ENCODE peak calls at places on chromosomes 13 and 19, in six cellular contexts. O, P, W, B, X and E are unnamed samples.
A peak's percentile ranks its signal among the peaks of the same experiment; 100 is the strongest.

GRCh38 chr19:1847684-1848398 is 442 bp downstream of the REXO1 start:
- DNase-seq in P (peak; percentile 56), O (peak; percentile 80), W (peak; percentile 38), X (peak; percentile 61), B (peak; percentile 56), E (peak; percentile 52)

GRCh38 chr13:49569993-49570689 is 15.2 kb downstream of the RCBTB1 start:
- DNase-seq in P (no peak), X (no peak), W (no peak), B (peak; percentile 14), O (no peak), E (peak; percentile 43)

GRCh38 chr13:51549593-51549992 is 34.7 kb upstream of the WDFY2 start:
- DNase-seq in P (no peak), X (no peak), B (no peak), W (no peak), O (no peak), E (no peak)

GRCh38 chr13:105037064-105037463 is 1498.4 kb downstream of the EFNB2 start:
- DNase-seq in X (no peak), W (no peak), B (no peak), P (peak; percentile 37), O (no peak), E (no peak)

GRCh38 chr13:31477961-31478360 is 261.4 kb upstream of the RXFP2 start:
- DNase-seq in B (no peak), P (peak; percentile 21), O (no peak), W (no peak), X (no peak), E (no peak)

GRCh38 chr13:78816592-78816991 is 157.6 kb upstream of the OBI1 start:
- DNase-seq in X (no peak), B (no peak), P (no peak), W (no peak), O (peak; percentile 51), E (no peak)

GRCh38 chr19:53109527-53109926 is 6.3 kb upstream of the ZNF160 start:
- DNase-seq in X (no peak), W (no peak), B (no peak), P (no peak), O (no peak), E (no peak)

GRCh38 chr13:54593504-54593903 is 1564.9 kb downstream of the OLFM4 start:
- DNase-seq in P (no peak), B (no peak), W (no peak), X (no peak), O (no peak), E (no peak)

GRCh38 chr19:17526922-17527321 is 15.5 kb downstream of the PGLS start:
- DNase-seq in P (no peak), X (peak; percentile 24), B (no peak), O (no peak), W (no peak), E (peak; percentile 79)

GRCh38 chr13:113364933-113365371 is 1.0 kb upstream of the GRTP1 start:
- DNase-seq in O (no peak), P (no peak), W (no peak), B (no peak), X (no peak), E (no peak)

GRCh38 chr19:29062486-29063435 is 150.2 kb downstream of the UQCRFS1 start:
- DNase-seq in X (no peak), P (no peak), O (peak; percentile 92), B (no peak), W (no peak), E (no peak)

GRCh38 chr13:29924482-29924884 is 74.1 kb upstream of the UBL3 start:
- DNase-seq in P (peak; percentile 69), B (no peak), X (no peak), O (no peak), W (no peak), E (no peak)

GRCh38 chr19:13963603-13964105 is 11.3 kb downstream of the DCAF15 start:
- DNase-seq in B (no peak), X (no peak), W (no peak), O (peak; percentile 72), P (no peak), E (no peak)

GRCh38 chr13:69287050-69287698 is 820.5 kb upstream of the ATXN8OS start:
- DNase-seq in O (no peak), B (no peak), X (no peak), W (no peak), P (no peak), E (peak; percentile 54)

GRCh38 chr19:33767898-33768413 is 28.7 kb upstream of the KCTD15 start:
- DNase-seq in O (peak; percentile 96), X (no peak), W (peak; percentile 49), P (peak; percentile 26), B (peak; percentile 50), E (peak; percentile 22)
- TF ChIP-seq CTCF in O (peak; percentile 77), X (no peak), W (peak; percentile 49), P (peak; percentile 21), B (peak; percentile 27), E (no peak)

GRCh38 chr13:48220592-48221300 is 12.3 kb upstream of the ITM2B start:
- DNase-seq in O (no peak), W (no peak), B (no peak), P (no peak), X (no peak), E (no peak)

GRCh38 chr13:48222358-48223015 is 10.5 kb upstream of the ITM2B start:
- DNase-seq in P (peak; percentile 85), W (no peak), B (peak; percentile 73), O (no peak), X (peak; percentile 19), E (no peak)

GRCh38 chr13:48216204-48216711 is 16.7 kb upstream of the ITM2B start:
- DNase-seq in B (no peak), X (no peak), W (no peak), O (no peak), P (no peak), E (no peak)

GRCh38 chr13:48223016-48223385 is 10.0 kb upstream of the ITM2B start:
- DNase-seq in X (no peak), P (no peak), W (no peak), O (no peak), B (peak; percentile 25), E (no peak)

DNA sequence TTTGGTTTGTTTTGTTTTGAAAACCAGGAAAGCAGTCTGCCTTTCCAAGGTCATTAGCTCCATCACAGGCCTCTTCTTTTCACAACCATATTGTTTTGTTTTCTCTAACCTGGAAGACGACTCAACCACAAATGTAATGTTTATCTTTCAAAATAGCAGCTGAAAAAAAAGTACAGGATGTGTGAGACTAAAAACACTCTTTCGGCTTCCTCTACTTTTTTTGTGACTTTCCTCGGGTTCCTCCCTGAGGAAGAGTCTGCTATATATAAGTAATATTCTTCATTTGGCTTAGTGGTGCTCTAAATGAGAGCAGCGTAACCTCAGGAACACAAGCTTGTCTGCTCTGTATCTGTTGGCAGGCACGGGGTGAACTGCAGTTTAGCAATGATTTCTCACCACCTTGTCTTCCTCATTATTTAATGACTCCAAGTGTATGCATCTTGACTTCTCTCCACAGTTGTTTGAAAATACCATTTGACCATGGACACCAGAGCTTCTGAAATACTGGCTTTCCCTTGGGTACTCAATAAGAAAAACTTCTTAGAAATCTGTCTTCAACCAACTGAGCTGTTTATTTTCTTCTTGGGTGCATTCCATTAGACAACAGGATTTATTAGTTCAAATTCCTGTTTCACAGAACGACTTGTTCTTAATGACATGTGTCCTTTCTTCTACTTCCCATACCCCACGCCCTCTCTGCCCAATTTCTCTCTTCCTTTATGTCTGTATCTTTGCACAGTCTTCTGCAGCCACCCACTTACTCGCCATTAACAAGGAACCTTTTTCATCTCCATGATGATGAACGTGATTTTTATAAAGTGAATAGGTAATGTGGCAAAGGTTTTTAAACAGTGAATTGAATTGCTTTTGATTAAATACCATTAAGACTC is 11.5 kb upstream of the ITM2B start:
- DNase-seq in P (peak; percentile 30), B (peak; percentile 50), W (no peak), O (no peak), X (no peak), E (no peak)
- H3K4me3 ChIP-seq in P (no peak overlapping the region), B (no peak overlapping the region), W (no peak overlapping the region), O (no peak overlapping the region), X (no peak overlapping the region), E (no peak overlapping the region)

GRCh38 chr19:32039446-32039845 is 306.0 kb upstream of the ZNF507 start:
- DNase-seq in W (no peak), O (no peak), B (no peak), P (no peak), X (no peak), E (no peak)

GRCh38 chr19:32040246-32040645 is 305.2 kb upstream of the ZNF507 start:
- DNase-seq in P (no peak), X (no peak), O (no peak), W (no peak), B (no peak), E (no peak)

GRCh38 chr19:32037998-32038732 is 307.2 kb upstream of the ZNF507 start:
- DNase-seq in O (no peak), X (no peak), P (no peak), B (no peak), W (no peak), E (no peak)

DNA sequence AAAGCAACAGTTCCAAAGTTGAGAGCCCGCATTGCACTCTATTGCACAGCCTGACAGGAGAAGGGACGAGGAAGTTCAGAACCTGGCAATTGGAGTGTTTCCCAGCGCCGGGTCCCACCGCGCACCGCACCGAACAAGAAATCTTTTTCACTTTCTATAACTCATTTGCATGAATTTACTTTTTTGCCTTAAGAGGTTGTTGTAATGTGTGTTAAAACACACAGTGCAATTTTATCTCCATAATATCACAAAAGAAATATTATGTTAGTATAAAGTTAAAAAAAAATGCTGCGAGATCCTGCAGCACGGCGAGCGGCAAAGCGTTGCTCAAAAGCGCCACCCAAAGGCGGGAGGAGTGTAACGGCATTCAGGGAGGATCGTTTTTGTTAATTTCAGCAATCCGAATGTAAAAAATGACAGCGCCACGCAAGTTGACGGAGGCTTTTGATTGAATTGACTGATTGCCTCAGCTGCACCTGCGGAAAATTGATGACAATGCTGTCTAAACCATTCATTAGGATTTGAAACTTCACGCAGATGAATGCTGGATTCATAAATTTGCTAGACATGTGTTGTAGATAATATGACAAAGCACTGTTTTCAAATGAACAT is 303.6 kb upstream of the ZNF507 start:
- DNase-seq in O (peak; percentile 76), W (peak; percentile 69), X (peak; percentile 40), B (peak; percentile 40), P (peak; percentile 28), E (no peak)
- TF ChIP-seq CTCF in O (peak; percentile 95), W (peak; percentile 97), X (peak; percentile 74), B (peak; percentile 59), P (peak; percentile 48), E (no peak)

GRCh38 chr19:4401482-4402170 is 814 bp upstream of the CHAF1A start:
- DNase-seq in O (no peak), W (no peak), B (no peak), P (no peak), X (no peak), E (no peak)
- H3K4me3 ChIP-seq in O (peak overlapping the region; percentile 82), W (peak overlapping the region; percentile 71), B (peak overlapping the region; percentile 61), P (peak overlapping the region; percentile 22), X (peak overlapping the region; percentile 15), E (peak overlapping the region; percentile 58)

DNA sequence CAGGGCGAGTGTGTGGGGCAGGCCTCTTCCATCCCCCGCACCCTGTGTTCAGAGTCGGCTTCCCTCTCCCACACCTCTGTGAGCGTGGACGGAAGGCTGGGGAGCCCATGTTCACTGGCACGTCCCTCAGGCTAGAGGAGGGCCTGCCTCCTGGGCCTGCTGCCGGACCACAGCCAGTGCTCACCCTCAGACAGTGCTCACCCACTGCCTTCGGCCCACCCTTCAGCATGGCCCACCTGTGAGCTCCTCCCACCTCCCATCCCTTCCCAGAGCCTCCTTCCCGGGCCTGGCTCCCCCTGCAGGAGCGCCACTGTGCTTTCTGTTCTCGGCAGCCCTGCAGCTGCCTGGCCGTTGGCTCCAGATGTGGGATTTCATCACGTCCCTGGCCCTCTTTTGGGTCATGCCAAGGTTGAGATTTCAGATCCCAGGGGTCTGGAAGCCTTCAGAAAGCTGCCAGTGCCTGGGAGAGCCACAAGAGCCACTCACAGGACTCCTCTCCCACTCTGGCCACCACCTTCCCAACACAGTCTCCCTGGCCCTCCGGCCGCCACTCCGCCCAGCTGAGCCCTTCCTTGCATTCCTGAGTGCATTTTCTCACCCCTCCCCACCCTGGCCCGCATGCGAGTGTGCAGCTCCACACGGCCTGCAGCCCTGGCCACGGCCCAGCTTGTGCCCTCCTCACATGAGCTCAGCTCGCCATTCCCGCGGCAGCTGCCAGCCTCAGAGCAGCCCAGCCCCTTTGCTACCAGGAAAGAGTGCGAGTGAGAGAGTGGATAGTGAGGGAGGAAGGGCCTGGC is 25.3 kb downstream of the CAPN12 start:
- DNase-seq in X (no peak), W (no peak), B (no peak), O (peak; percentile 86), P (peak; percentile 38), E (no peak)
- TF ChIP-seq CTCF in X (peak; percentile 7), W (peak; percentile 30), B (no peak), O (peak; percentile 77), P (peak; percentile 42), E (no peak)